ENCODE peak calls at places on chromosomes 13 and 19, in eight cellular contexts. M is IMR-90, P is EL, X is HFF-Myc, V is HL-60, A is cerebellar cortex, S is cardiac fibroblast, Y is heart right ventricle. U is an unnamed sample.

GRCh38 chr13:41565221-41565620 is 107.9 kb downstream of the RGCC start:
- DNase-seq in M (peak; percentile 97), P (peak; percentile 87), X (no peak), V (no peak), A (no peak), S (peak; percentile 95), Y (no peak), U (no peak)

GRCh38 chr13:106156468-106156867 is 379.0 kb downstream of the EFNB2 start:
- DNase-seq in M (peak; percentile 99), P (peak; percentile 98), X (peak; percentile 86), V (no peak), A (no peak), S (peak; percentile 99), Y (no peak), U (no peak)

GRCh38 chr13:55439450-55439849 is 1701.3 kb upstream of the PRR20A start:
- DNase-seq in M (no peak), P (no peak), X (no peak), V (no peak), A (no peak), S (no peak), Y (no peak), U (no peak)

GRCh38 chr19:2607712-2608601 is 94.5 kb downstream of the GNG7 start:
- DNase-seq in M (no peak), P (no peak), X (no peak), V (no peak), A (no peak), S (no peak), Y (no peak), U (peak; percentile 58)

GRCh38 chr19:42113641-42114348 is 18.5 kb downstream of the POU2F2 start:
- DNase-seq in M (peak; percentile 99), P (peak; percentile 100), X (peak; percentile 93), V (no peak), A (peak; percentile 25), S (peak; percentile 99), Y (no peak), U (no peak)

GRCh38 chr13:42893346-42893745 is 98.7 kb downstream of the EPSTI1 start:
- DNase-seq in M (peak; percentile 50), P (peak; percentile 77), X (no peak), V (no peak), A (no peak), S (peak; percentile 91), Y (no peak), U (no peak)

GRCh38 chr19:15280915-15281683 is 48.9 kb upstream of the EPHX3 start:
- DNase-seq in M (peak; percentile 89), P (peak; percentile 86), X (peak; percentile 35), V (peak; percentile 63), A (peak; percentile 89), S (peak; percentile 86), Y (peak; percentile 88), U (peak; percentile 86)

GRCh38 chr19:55670280-55671053 is 4.6 kb upstream of the EPN1 start:
- DNase-seq in M (peak; percentile 20), P (no peak), X (no peak), V (peak; percentile 84), A (peak; percentile 58), S (no peak), Y (no peak), U (no peak)

GRCh38 chr19:12974301-12975220 is 5.2 kb downstream of the DAND5 start:
- DNase-seq in M (no peak), P (no peak), X (no peak), V (no peak), A (peak; percentile 85), S (no peak), Y (no peak), U (no peak)

GRCh38 chr13:113975416-113975815 is 1.5 kb upstream of the C13orf46 start:
- DNase-seq in M (no peak), P (no peak), X (no peak), V (no peak), A (no peak), S (no peak), Y (no peak), U (peak; percentile 59)

GRCh38 chr13:79654520-79654919 is 173.6 kb downstream of the NDFIP2 start:
- DNase-seq in M (no peak), P (no peak), X (no peak), V (no peak), A (no peak), S (no peak), Y (no peak), U (no peak)

GRCh38 chr19:55525289-55526101 is 11.4 kb downstream of the SBK2 start:
- DNase-seq in M (no peak), P (no peak), X (no peak), V (no peak), A (no peak), S (no peak), Y (no peak), U (no peak)

GRCh38 chr19:52170863-52171320 is 529 bp downstream of the ZNF836 start:
- DNase-seq in M (no peak), P (peak; percentile 21), X (no peak), V (no peak), A (no peak), S (no peak), Y (peak; percentile 22), U (peak; percentile 67)

GRCh38 chr13:49858183-49858856 is 65.8 kb upstream of the KPNA3 start:
- DNase-seq in M (peak; percentile 99), P (peak; percentile 97), X (peak; percentile 57), V (no peak), A (no peak), S (peak; percentile 99), Y (no peak), U (no peak)

GRCh38 chr13:30204564-30204963 is 102.8 kb downstream of the KATNAL1 start:
- DNase-seq in M (no peak), P (no peak), X (no peak), V (no peak), A (no peak), S (no peak), Y (no peak), U (no peak)

GRCh38 chr19:58317481-58318072 is 9.2 kb upstream of the ZSCAN22 start:
- DNase-seq in M (peak; percentile 59), P (peak; percentile 21), X (peak; percentile 30), V (no peak), A (no peak), S (peak; percentile 61), Y (no peak), U (no peak)

GRCh38 chr19:677601-678380 is 1.6 kb downstream of the FSTL3 start:
- DNase-seq in M (no peak), P (no peak), X (no peak), V (no peak), A (no peak), S (peak; percentile 51), Y (no peak), U (no peak)

GRCh38 chr13:93248627-93249047 is 22.0 kb downstream of the GPC6 start:
- DNase-seq in M (peak; percentile 35), P (peak; percentile 33), X (no peak), V (no peak), A (peak; percentile 11), S (no peak), Y (no peak), U (no peak)

GRCh38 chr19:53597023-53597422 is 34.8 kb upstream of the DPRX start:
- DNase-seq in M (no peak), P (no peak), X (no peak), V (no peak), A (no peak), S (no peak), Y (no peak), U (no peak)

GRCh38 chr19:38210458-38210987 is 13.5 kb downstream of the DPF1 start:
- DNase-seq in M (peak; percentile 28), P (no peak), X (no peak), V (no peak), A (no peak), S (no peak), Y (peak; percentile 71), U (peak; percentile 73)

GRCh38 chr13:113671066-113672001 is 4.3 kb downstream of the GRK1 start:
- DNase-seq in M (no peak), P (no peak), X (no peak), V (no peak), A (no peak), S (no peak), Y (no peak), U (peak; percentile 54)

GRCh38 chr19:18112989-18113478 is 15.5 kb downstream of the MAST3 start:
- DNase-seq in M (peak; percentile 71), P (peak; percentile 77), X (peak; percentile 63), V (no peak), A (peak; percentile 90), S (peak; percentile 86), Y (peak; percentile 88), U (peak; percentile 92)

GRCh38 chr19:18171605-18172327 is 1.8 kb upstream of the IFI30 start:
- DNase-seq in M (no peak), P (no peak), X (no peak), V (no peak), A (no peak), S (no peak), Y (no peak), U (no peak)

GRCh38 chr19:32998722-32999121 is 26.7 kb downstream of the FAAP24 start:
- DNase-seq in M (no peak), P (no peak), X (no peak), V (no peak), A (no peak), S (no peak), Y (no peak), U (no peak)

GRCh38 chr19:36008336-36008978 is at the start of gene SYNE4:
- DNase-seq in M (no peak), P (no peak), X (no peak), V (no peak), A (peak; percentile 93), S (no peak), Y (no peak), U (no peak)

GRCh38 chr13:44421853-44422525 is 48.4 kb downstream of the SERP2 start:
- DNase-seq in M (no peak), P (no peak), X (no peak), V (no peak), A (no peak), S (no peak), Y (no peak), U (no peak)

GRCh38 chr13:98996046-98996445 is 18.2 kb upstream of the DOCK9 start:
- DNase-seq in M (no peak), P (no peak), X (no peak), V (no peak), A (no peak), S (no peak), Y (no peak), U (no peak)

GRCh38 chr19:35317464-35318043 is 11.4 kb upstream of the CD22 start:
- DNase-seq in M (no peak), P (no peak), X (no peak), V (no peak), A (no peak), S (no peak), Y (no peak), U (no peak)

U was measured in sciatic nerve.